ENCODE peak calls at places on chromosome X, in eight cellular contexts. B is tibial artery; C is stimulated activated CD4-positive, alpha-beta T cell treated with anti-CD3 and anti-CD28 coated beads, Interleukin-4, amount 100 ng/mL, for 4 hours; T is NCI-H2171 treated with DMSO at 0.1 percent for 48 hours; N is amygdala; O is posterior vena cava; H is iris pigment epithelial cell; U is ELR. Y is an unnamed sample.

GRCh38 chrX:105282077-105282476 is 61.6 kb upstream of the TEX13A start:
- DNase-seq in B (no peak), C (no peak), T (no peak), N (no peak), O (no peak), H (no peak), U (peak), Y (no peak)

GRCh38 chrX:150211988-150212387 is 151.1 kb upstream of the MAMLD1 start:
- DNase-seq in B (no peak), C (no peak), T (no peak), N (no peak), O (no peak), H (peak), U (peak), Y (no peak)

GRCh38 chrX:70434914-70435586 is 9.6 kb upstream of the DLG3 start:
- DNase-seq in B (peak), C (no peak), T (no peak), N (no peak), O (peak), H (peak), U (peak), Y (no peak)

GRCh38 chrX:2427147-2427546 is 73.6 kb downstream of the DHRSX start:
- DNase-seq in B (no peak), C (no peak), T (no peak), N (no peak), O (no peak), H (no peak), U (no peak), Y (no peak)

GRCh38 chrX:119996069-119996468 is 52.5 kb upstream of the NKAP start:
- DNase-seq in B (no peak), C (no peak), T (no peak), N (no peak), O (no peak), H (no peak), U (no peak), Y (no peak)

GRCh38 chrX:21374994-21375794 is 976 bp downstream of the CNKSR2 start:
- DNase-seq in B (no peak), C (no peak), T (peak), N (peak), O (no peak), H (no peak), U (no peak), Y (no peak)

GRCh38 chrX:32749075-32749474 is 462.3 kb downstream of the DMD start:
- DNase-seq in B (no peak), C (no peak), T (no peak), N (no peak), O (no peak), H (peak), U (no peak), Y (no peak)

GRCh38 chrX:150975655-150976390 is 7.3 kb upstream of the HMGB3 start:
- DNase-seq in B (no peak), C (no peak), T (no peak), N (no peak), O (peak), H (no peak), U (no peak), Y (no peak)

GRCh38 chrX:118655561-118656246 is 71.7 kb upstream of the IL13RA1 start:
- DNase-seq in B (no peak), C (no peak), T (no peak), N (no peak), O (no peak), H (peak), U (peak), Y (no peak)

GRCh38 chrX:53631156-53631555 is 55.4 kb downstream of the HUWE1 start:
- DNase-seq in B (no peak), C (no peak), T (no peak), N (no peak), O (no peak), H (peak), U (peak), Y (no peak)

GRCh38 chrX:133375558-133376340 is 39.5 kb downstream of the GPC4 start:
- DNase-seq in B (no peak), C (no peak), T (no peak), N (no peak), O (no peak), H (no peak), U (no peak), Y (no peak)

GRCh38 chrX:40152706-40153334 is 55.1 kb upstream of the BCOR start:
- DNase-seq in B (no peak), C (no peak), T (peak), N (peak), O (peak), H (no peak), U (peak), Y (no peak)

GRCh38 chrX:72540318-72540717 is 32.3 kb downstream of the HDAC8 start:
- DNase-seq in B (no peak), C (no peak), T (peak), N (no peak), O (no peak), H (peak), U (peak), Y (no peak)

GRCh38 chrX:40483502-40483901 is 97.3 kb upstream of the ATP6AP2 start:
- DNase-seq in B (no peak), C (no peak), T (no peak), N (no peak), O (no peak), H (no peak), U (no peak), Y (no peak)

GRCh38 chrX:13360146-13360545 is 40.3 kb upstream of the ATXN3L start:
- DNase-seq in B (no peak), C (no peak), T (peak), N (no peak), O (no peak), H (no peak), U (no peak), Y (no peak)

GRCh38 chrX:129678176-129678880 is 23.6 kb upstream of the APLN start:
- DNase-seq in B (no peak), C (peak), T (peak), N (peak), O (no peak), H (no peak), U (peak), Y (peak)

GRCh38 chrX:68669094-68669830 is 21.8 kb downstream of the STARD8 start:
- DNase-seq in B (no peak), C (no peak), T (no peak), N (no peak), O (no peak), H (peak), U (no peak), Y (no peak)

GRCh38 chrX:18899796-18900380 is 84.0 kb downstream of the PHKA2 start:
- DNase-seq in B (no peak), C (no peak), T (peak), N (no peak), O (no peak), H (no peak), U (no peak), Y (no peak)

GRCh38 chrX:103628386-103629290 is at the start of gene TCEAL1:
- DNase-seq in B (peak), C (peak), T (peak), N (peak), O (peak), H (peak), U (peak), Y (no peak)

GRCh38 chrX:74923942-74924448 is 1.3 kb downstream of the NEXMIF start:
- DNase-seq in B (no peak), C (peak), T (no peak), N (no peak), O (no peak), H (peak), U (no peak), Y (no peak)

GRCh38 chrX:6004529-6004928 is 224.1 kb downstream of the NLGN4X start:
- DNase-seq in B (no peak), C (no peak), T (no peak), N (no peak), O (no peak), H (no peak), U (no peak), Y (no peak)

GRCh38 chrX:25158635-25159034 is 142.9 kb upstream of the ARX start:
- DNase-seq in B (no peak), C (no peak), T (no peak), N (no peak), O (no peak), H (peak), U (no peak), Y (no peak)

GRCh38 chrX:45009371-45010000 is 136.5 kb downstream of the KDM6A start:
- DNase-seq in B (no peak), C (no peak), T (no peak), N (no peak), O (no peak), H (peak), U (peak), Y (no peak)

GRCh38 chrX:13902406-13902805 is 85.5 kb upstream of the GPM6B start:
- DNase-seq in B (no peak), C (no peak), T (no peak), N (no peak), O (no peak), H (no peak), U (no peak), Y (no peak)

GRCh38 chrX:2656243-2656836 is 34.8 kb upstream of the CD99 start:
- DNase-seq in B (no peak), C (no peak), T (no peak), N (no peak), O (no peak), H (no peak), U (no peak), Y (no peak)

GRCh38 chrX:82127228-82128123 is 925.6 kb downstream of the SH3BGRL start:
- DNase-seq in B (no peak), C (no peak), T (no peak), N (no peak), O (no peak), H (no peak), U (no peak), Y (no peak)

GRCh38 chrX:11648705-11649519 is 16.8 kb downstream of the ARHGAP6 start:
- DNase-seq in B (no peak), C (no peak), T (no peak), N (no peak), O (no peak), H (no peak), U (peak), Y (no peak)

GRCh38 chrX:15939737-15940136 is 85.1 kb upstream of the AP1S2 start:
- DNase-seq in B (no peak), C (no peak), T (no peak), N (no peak), O (no peak), H (no peak), U (no peak), Y (no peak)

GRCh38 chrX:39258331-39258730 is 457.1 kb downstream of the MID1IP1 start:
- DNase-seq in B (no peak), C (no peak), T (peak), N (no peak), O (no peak), H (peak), U (no peak), Y (no peak)

GRCh38 chrX:41518841-41519220 is 71.7 kb downstream of the NYX start:
- DNase-seq in B (no peak), C (no peak), T (no peak), N (no peak), O (no peak), H (peak), U (peak), Y (no peak)

GRCh38 chrX:104913348-104913747 is 307.1 kb downstream of the TEX13A start:
- DNase-seq in B (no peak), C (no peak), T (no peak), N (no peak), O (no peak), H (peak), U (no peak), Y (no peak)

GRCh38 chrX:10007604-10008003 is 40.4 kb downstream of the CLDN34 start:
- DNase-seq in B (no peak), C (no peak), T (no peak), N (no peak), O (no peak), H (peak), U (peak), Y (no peak)

GRCh38 chrX:69107747-69108410 is 57.4 kb downstream of the PJA1 start:
- DNase-seq in B (no peak), C (no peak), T (no peak), N (no peak), O (no peak), H (no peak), U (no peak), Y (no peak)

GRCh38 chrX:23783569-23784486 is 855 bp downstream of the SAT1 start:
- DNase-seq in B (no peak), C (no peak), T (no peak), N (no peak), O (no peak), H (peak), U (no peak), Y (no peak)

GRCh38 chrX:97367149-97367548 is 483.4 kb downstream of the RPA4 start:
- DNase-seq in B (no peak), C (no peak), T (no peak), N (no peak), O (no peak), H (peak), U (no peak), Y (no peak)

GRCh38 chrX:115582871-115583729 is 22.1 kb downstream of the PLS3 start:
- DNase-seq in B (no peak), C (no peak), T (no peak), N (no peak), O (no peak), H (peak), U (peak), Y (no peak)

GRCh38 chrX:17425151-17425550 is 50.2 kb downstream of the NHS start:
- DNase-seq in B (no peak), C (no peak), T (no peak), N (no peak), O (no peak), H (no peak), U (no peak), Y (no peak)

GRCh38 chrX:71106427-71106826 is at the start of gene CXorf65:
- DNase-seq in B (no peak), C (peak), T (no peak), N (no peak), O (no peak), H (no peak), U (no peak), Y (no peak)

GRCh38 chrX:70434352-70434866 is 10.2 kb upstream of the DLG3 start:
- DNase-seq in B (peak), C (peak), T (peak), N (peak), O (peak), H (peak), U (peak), Y (peak)

Y was measured in stimulated activated naive B cell treated with anti-CD40 and anti-IgM and Interleukin-4, amounts not matched to agents 10 μg/mL and 1 μg/mL and 100 μg/mL, for 72 hours.